ENCODE peak calls at places on chromosomes 6 and 20, in six cellular contexts. R is heart left ventricle, Z is right cardiac atrium, P is ovary, C is astrocyte, O is colonic mucosa. X is an unnamed sample.

GRCh38 chr6:39092124-39092523 is 22.9 kb downstream of the SAYSD1 start:
- DNase-seq in R (no peak), Z (no peak), P (no peak), C (no peak), O (no peak), X (no peak)

GRCh38 chr6:2881358-2881885 is 21.7 kb downstream of the SERPINB9 start:
- DNase-seq in R (no peak), Z (no peak), P (no peak), C (no peak), O (no peak), X (no peak)

GRCh38 chr6:69690986-69691385 is 105.8 kb downstream of the LMBRD1 start:
- DNase-seq in R (no peak), Z (no peak), P (no peak), C (no peak), O (no peak), X (no peak)

GRCh38 chr20:17314262-17314661 is 87.4 kb downstream of the PCSK2 start:
- DNase-seq in R (no peak), Z (no peak), P (no peak), C (no peak), O (no peak), X (no peak)

GRCh38 chr6:63347599-63347998 is 27.8 kb upstream of the LGSN start:
- DNase-seq in R (no peak), Z (no peak), P (no peak), C (peak; percentile 88), O (no peak), X (no peak)

GRCh38 chr6:149963212-149963461 is 606 bp upstream of the ULBP1 start:
- DNase-seq in R (no peak), Z (no peak), P (no peak), C (peak; percentile 36), O (peak; percentile 31), X (no peak)

GRCh38 chr20:11362450-11362849 is 555.2 kb upstream of the BTBD3 start:
- DNase-seq in R (no peak), Z (no peak), P (no peak), C (no peak), O (no peak), X (no peak)

GRCh38 chr20:31494131-31494530 is 19.0 kb downstream of the REM1 start:
- DNase-seq in R (no peak), Z (no peak), P (no peak), C (no peak), O (no peak), X (peak; percentile 6)

GRCh38 chr20:56465997-56466396 is 2.4 kb upstream of the RTF2 start:
- DNase-seq in R (no peak), Z (no peak), P (no peak), C (no peak), O (no peak), X (no peak)

GRCh38 chr6:135144678-135145508 is 36.2 kb upstream of the MYB start:
- DNase-seq in R (no peak), Z (no peak), P (no peak), C (peak; percentile 8), O (peak; percentile 33), X (no peak)

GRCh38 chr6:3061501-3061941 is 6.8 kb upstream of the RIPK1 start:
- DNase-seq in R (no peak), Z (no peak), P (no peak), C (peak; percentile 82), O (peak; percentile 4), X (no peak)

DNA sequence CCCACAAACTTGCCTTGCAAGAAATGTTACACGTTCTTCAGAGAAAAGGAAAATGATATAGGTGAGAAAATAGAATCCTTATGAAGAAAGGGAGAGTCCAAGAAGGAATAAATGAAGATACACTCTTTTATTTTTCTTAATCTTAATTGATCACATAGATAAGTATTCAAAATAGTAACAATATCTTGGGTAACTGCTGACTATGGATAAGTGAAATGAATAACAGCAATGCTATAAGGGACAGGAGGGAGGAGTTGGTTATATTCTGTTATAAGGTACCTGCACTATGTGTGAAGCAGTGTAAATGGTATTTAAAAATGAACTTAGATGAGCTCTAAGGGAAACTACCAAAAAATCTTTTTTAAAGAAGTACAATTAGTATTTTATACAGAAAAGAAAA is 38.3 kb downstream of the RANBP9 start:
- DNase-seq in R (no peak), Z (no peak), P (no peak), C (no peak), O (no peak), X (no peak)
- H3K9me3 ChIP-seq in R (no peaks in the 10 kb centered on the region), Z (no peaks in the 10 kb centered on the region), P (no peaks in the 10 kb centered on the region), C (no peaks in the 10 kb centered on the region), O (no peaks in the 10 kb centered on the region), X (peaks cover 36% of the 10 kb centered on the region)

DNA sequence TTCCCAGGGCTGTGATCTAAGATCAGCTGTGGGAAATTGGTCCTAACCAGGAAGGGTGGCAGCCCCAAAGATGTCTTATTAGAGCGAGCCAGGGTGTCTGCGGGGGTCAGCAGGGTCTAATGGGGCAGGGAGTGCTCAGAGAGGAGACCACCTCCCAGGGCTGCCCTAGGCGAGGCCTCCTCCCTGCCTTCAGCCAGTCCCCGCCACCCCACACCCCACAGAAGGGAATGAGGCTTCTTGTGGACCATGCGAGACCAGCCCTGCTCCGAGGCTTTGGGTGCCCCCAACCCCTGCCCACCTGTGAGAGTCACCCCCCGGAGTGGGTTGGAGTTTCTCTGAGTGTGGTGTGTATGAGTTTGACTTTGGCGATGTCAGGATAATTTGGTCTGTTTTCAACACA is 37.8 kb downstream of the SYNJ2 start:
- DNase-seq in R (no peak), Z (peak; percentile 40), P (no peak), C (no peak), O (no peak), X (peak; percentile 69)
- H3K27ac ChIP-seq in R (peak overlapping the region; percentile 49), Z (no peak overlapping the region), P (no peak overlapping the region), C (peak overlapping the region; percentile 78), O (no peak overlapping the region), X (peak overlapping the region; percentile 73)

GRCh38 chr6:44120692-44121443 is 6.4 kb downstream of the MRPL14 start:
- DNase-seq in R (no peak), Z (no peak), P (no peak), C (no peak), O (no peak), X (no peak)
- H3K9me3 ChIP-seq in R (no peaks in the 10 kb centered on the region), Z (no peaks in the 10 kb centered on the region), P (no peaks in the 10 kb centered on the region), C (no peaks in the 10 kb centered on the region), O (no peaks in the 10 kb centered on the region), X (no peaks in the 10 kb centered on the region)

DNA sequence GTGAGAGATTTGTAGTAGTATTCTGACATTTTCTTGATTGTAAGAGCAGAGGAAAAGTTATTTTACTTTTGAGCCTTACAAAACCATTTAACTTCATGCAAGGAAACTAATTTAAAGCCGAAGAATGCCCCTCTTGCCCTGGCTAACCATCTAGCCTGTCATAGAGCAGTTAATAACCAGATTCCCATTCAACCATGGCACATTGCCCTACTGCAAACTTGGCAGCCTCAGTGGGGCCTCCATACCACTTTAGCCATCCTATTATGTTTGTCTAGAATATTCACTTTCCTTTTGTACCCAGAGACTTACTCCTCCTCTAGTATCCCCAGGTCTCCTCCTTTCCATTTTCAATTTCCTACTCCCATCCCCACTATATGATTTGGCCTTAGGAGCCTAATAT is 230.9 kb downstream of the TBC1D7 start:
- DNase-seq in R (peak; percentile 50), Z (no peak), P (no peak), C (no peak), O (no peak), X (no peak)
- H3K27ac ChIP-seq in R (peak overlapping the region; percentile 5), Z (no peak overlapping the region), P (no peak overlapping the region), C (no peak overlapping the region), O (no peak overlapping the region), X (no peak overlapping the region)

DNA sequence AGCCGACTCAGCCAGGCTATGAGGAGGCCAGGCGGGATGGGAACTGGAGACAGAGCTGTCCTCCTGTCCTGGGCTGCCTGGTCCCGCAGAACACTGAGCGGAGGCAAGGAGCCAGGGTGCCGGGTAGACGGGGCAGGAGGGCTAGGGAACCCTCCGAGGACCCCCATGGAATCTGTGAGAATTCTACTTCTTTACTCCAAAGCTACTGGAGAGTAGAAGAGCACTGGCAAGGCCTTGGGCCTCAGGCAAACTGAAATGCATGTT is 14.9 kb downstream of the DACT2 start:
- DNase-seq in R (no peak), Z (no peak), P (no peak), C (no peak), O (no peak), X (no peak)
- H3K9me3 ChIP-seq in R (no peaks in the 10 kb centered on the region), Z (no peaks in the 10 kb centered on the region), P (no peaks in the 10 kb centered on the region), C (no peaks in the 10 kb centered on the region), O (no peaks in the 10 kb centered on the region), X (no peaks in the 10 kb centered on the region)

GRCh38 chr6:115948751-115949150 is 111.9 kb downstream of the FRK start:
- DNase-seq in R (no peak), Z (no peak), P (no peak), C (no peak), O (no peak), X (no peak)
- H3K27ac ChIP-seq in R (no peak overlapping the region), Z (no peak overlapping the region), P (no peak overlapping the region), C (no peak overlapping the region), O (peak overlapping the region; percentile 17), X (no peak overlapping the region)

GRCh38 chr6:168363811-168364792 is 44.5 kb upstream of the DACT2 start:
- DNase-seq in R (no peak), Z (no peak), P (no peak), C (no peak), O (no peak), X (peak; percentile 43)
- H3K9me3 ChIP-seq in R (no peaks in the 10 kb centered on the region), Z (no peaks in the 10 kb centered on the region), P (no peaks in the 10 kb centered on the region), C (peaks cover 3% of the 10 kb centered on the region), O (no peaks in the 10 kb centered on the region), X (peaks cover 7% of the 10 kb centered on the region)

DNA sequence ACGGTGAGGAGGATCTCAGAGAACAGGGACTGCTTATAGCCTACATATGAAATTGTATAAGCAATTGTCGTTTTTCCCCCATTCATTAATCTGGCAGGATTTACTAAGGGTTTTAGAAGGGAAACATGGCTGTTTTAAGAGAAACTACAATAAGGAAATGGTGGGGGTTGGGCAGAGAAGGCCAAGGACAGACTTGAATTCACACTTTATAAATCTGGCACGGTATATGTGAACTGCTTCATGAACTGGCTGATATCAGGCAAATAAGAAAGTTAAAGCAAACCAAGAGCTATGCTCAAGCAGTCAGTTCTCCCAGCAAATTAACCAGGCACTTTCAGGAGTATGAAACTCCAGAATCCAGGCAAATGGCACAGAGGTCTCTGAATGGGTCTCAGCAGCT is 260.7 kb upstream of the MARCKS start:
- DNase-seq in R (no peak), Z (no peak), P (no peak), C (no peak), O (no peak), X (no peak)
- H3K27ac ChIP-seq in R (peak overlapping the region; percentile 62), Z (peak overlapping the region; percentile 13), P (peak overlapping the region; percentile 7), C (no peak overlapping the region), O (peak overlapping the region; percentile 25), X (peak overlapping the region; percentile 35)